ENCODE peak calls at places on chromosome 16, in nine cellular contexts. U is SK-N-SH, R is ovary, D is right lobe of liver, H is AG04449, B is prostate gland, F is lung, T is stomach, V is BE2C. M is an unnamed sample.

GRCh38 chr16:56657555-56658430 is at the start of gene MT1F:
- DNase-seq in R (no peak), F (peak), D (peak), V (peak), U (peak), B (peak), H (no peak), T (peak), M (no peak)

GRCh38 chr16:22255335-22255734 is 41.9 kb upstream of the POLR3E start:
- DNase-seq in V (no peak), T (no peak), D (no peak), U (no peak), B (no peak), F (no peak), H (no peak), R (no peak), M (no peak)

GRCh38 chr16:57134982-57135381 is 42.6 kb downstream of the CPNE2 start:
- DNase-seq in T (no peak), R (no peak), F (no peak), B (no peak), U (no peak), H (no peak), V (no peak), D (no peak), M (no peak)

GRCh38 chr16:10961231-10961630 is 16.9 kb downstream of the CLEC16A start:
- DNase-seq in H (peak), V (no peak), B (no peak), T (no peak), F (no peak), R (no peak), U (no peak), D (no peak), M (no peak)

GRCh38 chr16:55567382-55567781 is 898 bp downstream of the CAPNS2 start:
- DNase-seq in U (no peak), R (no peak), D (no peak), V (no peak), F (peak), T (no peak), H (no peak), B (peak), M (no peak)

GRCh38 chr16:17511340-17511739 is 40.6 kb upstream of the XYLT1 start:
- DNase-seq in F (no peak), U (peak), B (no peak), R (no peak), D (no peak), H (peak), T (no peak), V (no peak), M (peak)

GRCh38 chr16:24491721-24492120 is 47.6 kb upstream of the RBBP6 start:
- DNase-seq in U (no peak), D (no peak), B (no peak), T (no peak), R (no peak), V (no peak), H (no peak), F (no peak), M (no peak)

GRCh38 chr16:48409839-48410610 is 24.8 kb upstream of the SIAH1 start:
- DNase-seq in R (peak), B (no peak), F (peak), U (no peak), V (peak), T (peak), D (peak), H (peak), M (peak)

GRCh38 chr16:27951752-27952151 is 111.8 kb downstream of the GSG1L start:
- DNase-seq in U (no peak), F (no peak), H (peak), V (no peak), T (no peak), R (no peak), D (no peak), B (no peak), M (no peak)

GRCh38 chr16:24178496-24178895 is 77.6 kb upstream of the CACNG3 start:
- DNase-seq in F (no peak), R (no peak), U (no peak), B (no peak), T (no peak), D (no peak), H (no peak), V (no peak), M (no peak)

GRCh38 chr16:16120382-16121184 is 102.7 kb downstream of the ABCC6 start:
- DNase-seq in H (no peak), U (peak), D (no peak), T (peak), B (no peak), R (no peak), V (peak), F (peak), M (no peak)

GRCh38 chr16:4693956-4694663 is 748 bp downstream of the NUDT16L1 start:
- DNase-seq in T (peak), B (no peak), D (peak), V (peak), U (peak), H (no peak), R (peak), F (no peak), M (no peak)

GRCh38 chr16:83441523-83441922 is 366.3 kb upstream of the HSBP1 start:
- DNase-seq in F (no peak), H (no peak), U (no peak), B (no peak), D (no peak), V (no peak), R (no peak), T (no peak), M (no peak)

GRCh38 chr16:25264599-25264998 is 7.0 kb upstream of the ZKSCAN2 start:
- DNase-seq in T (no peak), H (no peak), F (no peak), B (no peak), V (no peak), U (no peak), D (no peak), R (no peak), M (no peak)

GRCh38 chr16:4376126-4376819 is 4.6 kb downstream of the VASN start:
- DNase-seq in H (no peak), U (peak), T (peak), V (peak), R (peak), F (peak), B (peak), D (peak), M (peak)

GRCh38 chr16:27225536-27226360 is 22.4 kb downstream of the KDM8 start:
- DNase-seq in D (no peak), F (no peak), H (no peak), V (no peak), U (no peak), B (no peak), R (no peak), T (peak), M (no peak)

GRCh38 chr16:50708373-50709060 is 15.1 kb downstream of the NOD2 start:
- DNase-seq in R (no peak), F (no peak), T (no peak), B (no peak), V (no peak), H (no peak), D (no peak), U (no peak), M (no peak)

GRCh38 chr16:54648575-54648974 is 282.1 kb upstream of the IRX5 start:
- DNase-seq in D (no peak), U (no peak), V (no peak), H (no peak), B (no peak), F (no peak), T (no peak), R (no peak), M (no peak)

GRCh38 chr16:49345829-49346228 is 27.8 kb upstream of the C16orf78 start:
- DNase-seq in H (no peak), U (no peak), D (no peak), T (no peak), F (no peak), B (no peak), V (no peak), R (no peak), M (no peak)

GRCh38 chr16:50692999-50693781 is at the start of gene NOD2:
- DNase-seq in B (no peak), F (no peak), T (peak), H (no peak), D (no peak), U (peak), V (no peak), R (peak), M (no peak)

GRCh38 chr16:12228607-12229499 is 252.3 kb downstream of the SNX29 start:
- DNase-seq in V (peak), F (no peak), U (peak), R (peak), B (peak), D (no peak), H (no peak), T (no peak), M (peak)

GRCh38 chr16:62602790-62603189 is 566.6 kb upstream of the CDH8 start:
- DNase-seq in H (no peak), V (no peak), R (no peak), T (no peak), B (no peak), D (no peak), U (peak), F (no peak), M (no peak)

GRCh38 chr16:31536804-31537361 is 9.2 kb downstream of the AHSP start:
- DNase-seq in T (no peak), B (no peak), V (no peak), D (no peak), H (no peak), F (no peak), R (no peak), U (no peak), M (no peak)

GRCh38 chr16:74773431-74774222 is 993 bp downstream of the FA2H start:
- DNase-seq in R (no peak), D (no peak), T (no peak), U (no peak), B (no peak), F (no peak), H (no peak), V (no peak), M (no peak)

GRCh38 chr16:22369221-22369811 is 5.1 kb downstream of the CDR2 start:
- DNase-seq in F (no peak), U (no peak), D (no peak), T (no peak), B (no peak), R (no peak), H (no peak), V (no peak), M (no peak)

GRCh38 chr16:27332105-27332504 is 18.3 kb downstream of the IL4R start:
- DNase-seq in D (no peak), T (no peak), U (no peak), V (no peak), H (no peak), R (no peak), B (no peak), F (no peak), M (no peak)

GRCh38 chr16:506246-506546 is 21.3 kb upstream of the CAPN15 start:
- DNase-seq in V (no peak), T (no peak), H (no peak), B (no peak), F (no peak), U (no peak), R (no peak), D (no peak), M (no peak)

GRCh38 chr16:6957676-6958075 is 375.0 kb upstream of the RBFOX1 start:
- DNase-seq in R (no peak), D (no peak), F (no peak), V (no peak), U (no peak), B (no peak), T (no peak), H (no peak), M (no peak)

GRCh38 chr16:88506723-88507122 is 53.6 kb downstream of the ZFPM1 start:
- DNase-seq in U (no peak), T (no peak), H (no peak), F (no peak), V (no peak), D (no peak), R (no peak), B (no peak), M (no peak)

GRCh38 chr16:88503771-88504488 is 50.9 kb downstream of the ZFPM1 start:
- DNase-seq in F (no peak), R (no peak), H (no peak), D (no peak), U (no peak), B (no peak), V (no peak), T (no peak), M (no peak)

GRCh38 chr16:88507231-88507743 is 54.2 kb downstream of the ZFPM1 start:
- DNase-seq in T (peak), R (no peak), U (no peak), B (no peak), D (no peak), H (no peak), F (no peak), V (no peak), M (no peak)

GRCh38 chr16:88504489-88505404 is 51.7 kb downstream of the ZFPM1 start:
- DNase-seq in T (peak), F (no peak), B (no peak), R (no peak), U (no peak), D (peak), H (no peak), V (peak), M (no peak)

DNA sequence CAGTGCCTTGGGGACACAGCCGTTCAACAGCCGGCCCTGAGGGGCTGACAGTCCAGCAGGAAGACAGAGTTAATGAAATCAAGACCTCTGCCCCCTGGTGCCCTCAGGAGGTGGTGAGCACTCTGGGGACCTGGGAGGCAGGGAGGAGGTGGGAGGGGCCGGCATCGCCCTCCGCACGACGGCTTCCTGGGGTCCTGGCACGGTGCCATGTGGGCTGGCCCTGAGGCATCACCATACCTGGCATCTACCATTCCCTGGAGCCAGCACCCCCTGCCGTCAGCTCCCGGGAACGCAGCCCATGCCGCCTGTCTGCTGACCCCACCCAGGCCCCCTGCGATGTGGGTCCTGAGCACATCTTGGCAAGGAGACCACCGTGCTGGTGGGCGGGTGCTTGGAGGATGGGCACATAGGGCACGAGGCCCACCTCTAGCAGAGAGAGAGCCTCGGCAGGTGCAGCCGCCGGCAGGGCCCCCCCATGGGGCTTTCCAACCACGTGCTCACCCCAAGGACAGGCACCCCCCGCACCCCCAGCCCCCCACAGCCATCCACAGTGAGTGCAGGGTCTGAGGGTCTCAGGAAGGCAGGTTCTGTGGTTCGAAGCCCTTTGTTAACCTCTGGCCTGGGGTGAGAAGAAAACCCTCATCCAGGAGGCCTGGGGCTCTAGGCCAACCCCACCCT is 52.5 kb downstream of the ZFPM1 start:
- DNase-seq in V (peak), U (peak), D (peak), B (no peak), R (peak), H (no peak), T (peak), F (peak), M (no peak)
- TF ChIP-seq CTCF in V (peak), U (peak), D (peak), B (peak), R (no peak), H (peak), T (peak), F (no peak), M (peak)

GRCh38 chr16:73219176-73219575 is 171.2 kb upstream of the ZFHX3 start:
- DNase-seq in F (no peak), H (no peak), R (no peak), T (no peak), B (no peak), D (no peak), V (no peak), U (no peak), M (no peak)

GRCh38 chr16:73214825-73215481 is 167.0 kb upstream of the ZFHX3 start:
- DNase-seq in T (no peak), H (peak), F (no peak), U (no peak), R (no peak), V (no peak), D (no peak), B (no peak), M (peak)

GRCh38 chr16:73215482-73216377 is 167.8 kb upstream of the ZFHX3 start:
- DNase-seq in V (no peak), B (no peak), R (no peak), D (no peak), H (no peak), F (no peak), U (no peak), T (no peak), M (no peak)

GRCh38 chr16:73216932-73217331 is 169.0 kb upstream of the ZFHX3 start:
- DNase-seq in U (no peak), T (no peak), H (no peak), V (no peak), F (no peak), D (no peak), B (no peak), R (no peak), M (no peak)

DNA sequence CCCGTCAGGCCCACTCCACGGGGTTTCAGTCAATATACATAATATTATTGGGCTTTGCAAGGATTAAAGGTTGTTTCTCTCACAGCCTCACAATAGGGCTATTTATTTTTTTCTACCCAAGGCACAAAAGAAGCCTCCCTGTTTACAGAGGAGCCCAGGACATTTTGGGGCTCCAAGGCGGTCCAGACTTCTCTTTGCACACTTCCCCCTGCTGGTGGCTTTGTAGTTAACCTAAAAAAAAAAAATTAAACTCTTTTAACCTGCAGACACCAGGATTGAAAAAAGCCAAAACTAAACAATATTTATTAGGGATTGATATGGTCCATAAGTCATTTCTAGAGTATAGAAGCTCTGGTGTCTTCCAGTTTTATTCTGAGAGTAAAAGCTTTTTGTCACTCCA is 169.7 kb upstream of the ZFHX3 start:
- DNase-seq in V (no peak), D (no peak), U (no peak), R (no peak), T (no peak), B (no peak), H (no peak), F (no peak), M (no peak)
- TF ChIP-seq CTCF in V (peak), D (no peak), U (peak), R (no peak), T (no peak), B (no peak), H (no peak), F (no peak), M (no peak)

DNA sequence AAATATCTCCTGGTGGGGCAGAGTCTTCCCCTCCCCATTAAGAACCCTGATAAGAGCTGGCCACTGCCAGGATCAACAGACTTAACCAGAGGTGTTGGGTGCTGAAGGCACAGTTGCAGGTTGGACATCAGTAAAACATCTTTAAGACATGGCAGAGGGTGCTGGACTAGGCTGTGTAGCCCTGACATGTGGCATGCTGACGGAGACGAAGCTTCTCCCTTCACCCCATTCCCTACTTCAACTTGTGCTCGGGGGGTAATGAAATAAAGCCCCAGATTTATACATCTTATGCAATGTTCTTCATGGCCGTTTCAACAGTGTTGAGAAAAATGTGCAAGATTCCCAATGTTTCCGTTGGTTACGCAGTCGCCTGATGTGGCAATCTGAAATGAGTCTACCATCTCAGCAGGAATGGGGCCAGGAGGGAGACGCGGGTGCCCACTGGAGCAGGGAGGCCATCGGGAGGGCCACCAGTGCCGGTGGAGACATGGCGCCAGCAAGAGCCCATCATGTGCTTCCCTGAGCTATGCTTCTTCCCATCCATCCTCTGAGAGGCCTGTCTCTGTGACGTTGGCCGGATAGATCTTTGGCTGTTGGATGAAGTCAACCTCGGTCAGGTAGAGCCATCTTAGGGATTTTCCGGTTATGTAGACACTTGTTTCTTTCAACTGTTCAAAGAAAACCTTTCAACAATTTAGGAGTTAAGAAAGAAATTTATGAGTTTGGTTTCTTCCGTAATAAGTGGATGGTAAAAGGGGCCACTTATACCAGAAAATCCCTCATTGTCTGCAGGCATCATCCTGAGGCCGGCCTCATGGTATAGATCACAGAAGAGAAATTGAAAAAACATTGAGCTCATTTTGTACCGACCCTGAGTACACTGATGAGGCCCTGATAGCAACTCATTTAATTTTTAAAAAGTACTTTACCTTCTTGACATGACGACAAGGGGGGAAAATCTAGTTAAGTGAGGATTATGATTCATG is 6.4 kb downstream of the IRF8 start:
- DNase-seq in U (no peak), T (no peak), H (no peak), V (no peak), R (no peak), D (no peak), B (no peak), F (no peak), M (no peak)
- TF ChIP-seq CTCF in U (no peak), T (no peak), H (no peak), V (no peak), R (no peak), D (no peak), B (no peak), F (no peak), M (no peak)

DNA sequence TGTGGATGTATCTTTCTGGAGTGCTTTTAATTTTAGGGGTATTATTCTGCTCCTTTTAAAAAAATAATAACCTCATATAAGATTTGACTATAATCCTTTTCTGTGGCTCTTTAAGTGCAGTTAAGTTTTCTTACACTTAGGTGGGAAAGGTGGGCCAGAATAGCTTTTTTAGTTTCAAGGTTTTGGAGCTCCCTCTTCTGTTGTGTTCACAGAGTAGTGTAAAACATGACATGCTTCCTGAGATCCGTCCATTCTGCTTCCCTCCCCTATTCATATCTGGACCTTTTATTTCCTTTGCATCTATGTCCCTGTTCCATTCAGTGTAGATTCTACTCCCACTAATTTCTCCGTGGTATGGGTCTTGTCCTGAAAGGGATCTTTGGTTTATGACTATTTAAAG is 12.8 kb downstream of the LRRC36 start:
- DNase-seq in H (no peak), T (no peak), R (no peak), B (no peak), F (no peak), V (no peak), U (no peak), D (no peak), M (peak)
- TF ChIP-seq CTCF in H (no peak), T (no peak), R (no peak), B (no peak), F (no peak), V (peak), U (peak), D (no peak), M (peak)

GRCh38 chr16:58614860-58615259 is 14.8 kb downstream of the CNOT1 start:
- DNase-seq in H (no peak), U (no peak), R (no peak), V (no peak), D (no peak), B (no peak), F (no peak), T (no peak), M (no peak)
- TF ChIP-seq CTCF in H (no peak), U (no peak), R (no peak), V (no peak), D (no peak), B (no peak), F (no peak), T (no peak), M (no peak)

GRCh38 chr16:30092373-30093010 is 768 bp upstream of the TBX6 start:
- DNase-seq in F (peak), R (peak), H (no peak), D (peak), B (peak), V (peak), U (peak), T (peak), M (no peak)
- TF ChIP-seq CTCF in F (peak), R (peak), H (peak), D (peak), B (peak), V (peak), U (peak), T (peak), M (peak)

M was measured in AG09319.